ENCODE peak calls at places on chromosomes 12 and 14, in seven cellular contexts. One of them, this sample, is unnamed.

GRCh38 chr12:6840428-6841138 is at the start of gene GNB3:
- DNase-seq in lower lobe of right lung: no peak
- DNase-seq in fibroblast of lung: no peak
- DNase-seq in psoas muscle: no peak
- DNase-seq in heart right ventricle: no peak
- DNase-seq in effector memory CD4-positive, alpha-beta T cell: no peak
- DNase-seq in H1: no peak
- DNase-seq in this sample: no peak

GRCh38 chr14:75609606-75610476 is 31.4 kb downstream of the FLVCR2 start:
- DNase-seq in lower lobe of right lung: no peak
- DNase-seq in fibroblast of lung: no peak
- DNase-seq in psoas muscle: no peak
- DNase-seq in heart right ventricle: no peak
- DNase-seq in effector memory CD4-positive, alpha-beta T cell: no peak
- DNase-seq in H1: no peak
- DNase-seq in this sample: no peak

GRCh38 chr14:106210650-106211049 is 684.3 kb downstream of the TMEM121 start:
- DNase-seq in lower lobe of right lung: no peak
- DNase-seq in fibroblast of lung: no peak
- DNase-seq in psoas muscle: no peak
- DNase-seq in heart right ventricle: no peak
- DNase-seq in effector memory CD4-positive, alpha-beta T cell: no peak
- DNase-seq in H1: no peak
- DNase-seq in this sample: no peak

GRCh38 chr14:104339829-104340228 is 201.4 kb downstream of the KIF26A start:
- DNase-seq in lower lobe of right lung: no peak
- DNase-seq in fibroblast of lung: no peak
- DNase-seq in psoas muscle: no peak
- DNase-seq in heart right ventricle: no peak
- DNase-seq in effector memory CD4-positive, alpha-beta T cell: no peak
- DNase-seq in H1: no peak
- DNase-seq in this sample: no peak

GRCh38 chr14:92877757-92878431 is 45.1 kb upstream of the CHGA start:
- DNase-seq in lower lobe of right lung: peak; percentile 47
- DNase-seq in fibroblast of lung: no peak
- DNase-seq in psoas muscle: no peak
- DNase-seq in heart right ventricle: peak; percentile 68
- DNase-seq in effector memory CD4-positive, alpha-beta T cell: no peak
- DNase-seq in H1: peak; percentile 58
- DNase-seq in this sample: no peak

GRCh38 chr12:21672151-21672550 is 14.5 kb upstream of the LDHB start:
- DNase-seq in lower lobe of right lung: no peak
- DNase-seq in fibroblast of lung: no peak
- DNase-seq in psoas muscle: no peak
- DNase-seq in heart right ventricle: no peak
- DNase-seq in effector memory CD4-positive, alpha-beta T cell: no peak
- DNase-seq in H1: no peak
- DNase-seq in this sample: no peak

GRCh38 chr12:92134638-92135274 is 10.9 kb downstream of the BTG1 start:
- DNase-seq in lower lobe of right lung: no peak
- DNase-seq in fibroblast of lung: peak; percentile 82
- DNase-seq in psoas muscle: no peak
- DNase-seq in heart right ventricle: no peak
- DNase-seq in effector memory CD4-positive, alpha-beta T cell: no peak
- DNase-seq in H1: no peak
- DNase-seq in this sample: no peak

GRCh38 chr14:89625208-89625987 is 208.4 kb upstream of the FOXN3 start:
- DNase-seq in lower lobe of right lung: no peak
- DNase-seq in fibroblast of lung: peak; percentile 60
- DNase-seq in psoas muscle: peak; percentile 29
- DNase-seq in heart right ventricle: peak; percentile 46
- DNase-seq in effector memory CD4-positive, alpha-beta T cell: no peak
- DNase-seq in H1: no peak
- DNase-seq in this sample: no peak

GRCh38 chr14:105879867-105880561 is 353.6 kb downstream of the TMEM121 start:
- DNase-seq in lower lobe of right lung: peak; percentile 43
- DNase-seq in fibroblast of lung: no peak
- DNase-seq in psoas muscle: peak; percentile 5
- DNase-seq in heart right ventricle: peak; percentile 9
- DNase-seq in effector memory CD4-positive, alpha-beta T cell: no peak
- DNase-seq in H1: no peak
- DNase-seq in this sample: no peak

GRCh38 chr14:99093532-99094517 is 178.2 kb downstream of the BCL11B start:
- DNase-seq in lower lobe of right lung: no peak
- DNase-seq in fibroblast of lung: no peak
- DNase-seq in psoas muscle: no peak
- DNase-seq in heart right ventricle: no peak
- DNase-seq in effector memory CD4-positive, alpha-beta T cell: no peak
- DNase-seq in H1: peak; percentile 48
- DNase-seq in this sample: no peak

GRCh38 chr14:21694425-21694824 is 20.8 kb upstream of the OR4E1 start:
- DNase-seq in lower lobe of right lung: no peak
- DNase-seq in fibroblast of lung: no peak
- DNase-seq in psoas muscle: no peak
- DNase-seq in heart right ventricle: no peak
- DNase-seq in effector memory CD4-positive, alpha-beta T cell: no peak
- DNase-seq in H1: no peak
- DNase-seq in this sample: no peak

GRCh38 chr12:114668151-114668891 is 15.7 kb downstream of the TBX3 start:
- DNase-seq in lower lobe of right lung: peak; percentile 73
- DNase-seq in fibroblast of lung: peak; percentile 79
- DNase-seq in psoas muscle: peak; percentile 84
- DNase-seq in heart right ventricle: peak; percentile 81
- DNase-seq in effector memory CD4-positive, alpha-beta T cell: no peak
- DNase-seq in H1: peak; percentile 82
- DNase-seq in this sample: peak; percentile 88

GRCh38 chr14:85401396-85401795 is 128.5 kb upstream of the FLRT2 start:
- DNase-seq in lower lobe of right lung: no peak
- DNase-seq in fibroblast of lung: no peak
- DNase-seq in psoas muscle: no peak
- DNase-seq in heart right ventricle: no peak
- DNase-seq in effector memory CD4-positive, alpha-beta T cell: no peak
- DNase-seq in H1: no peak
- DNase-seq in this sample: no peak

GRCh38 chr14:35558680-35559079 is 24.7 kb downstream of the INSM2 start:
- DNase-seq in lower lobe of right lung: no peak
- DNase-seq in fibroblast of lung: no peak
- DNase-seq in psoas muscle: no peak
- DNase-seq in heart right ventricle: no peak
- DNase-seq in effector memory CD4-positive, alpha-beta T cell: no peak
- DNase-seq in H1: no peak
- DNase-seq in this sample: no peak

GRCh38 chr14:63269561-63270225 is 49.0 kb downstream of the GPHB5 start:
- DNase-seq in lower lobe of right lung: no peak
- DNase-seq in fibroblast of lung: peak; percentile 84
- DNase-seq in psoas muscle: no peak
- DNase-seq in heart right ventricle: no peak
- DNase-seq in effector memory CD4-positive, alpha-beta T cell: no peak
- DNase-seq in H1: no peak
- DNase-seq in this sample: no peak

GRCh38 chr12:115174928-115175327 is 491.0 kb upstream of the TBX3 start:
- DNase-seq in lower lobe of right lung: no peak
- DNase-seq in fibroblast of lung: no peak
- DNase-seq in psoas muscle: no peak
- DNase-seq in heart right ventricle: no peak
- DNase-seq in effector memory CD4-positive, alpha-beta T cell: no peak
- DNase-seq in H1: no peak
- DNase-seq in this sample: no peak

GRCh38 chr12:41277019-41277770 is 89.1 kb downstream of the PDZRN4 start:
- DNase-seq in lower lobe of right lung: no peak
- DNase-seq in fibroblast of lung: peak; percentile 39
- DNase-seq in psoas muscle: no peak
- DNase-seq in heart right ventricle: no peak
- DNase-seq in effector memory CD4-positive, alpha-beta T cell: no peak
- DNase-seq in H1: no peak
- DNase-seq in this sample: no peak

GRCh38 chr12:45670339-45671065 is 59.0 kb upstream of the ARID2 start:
- DNase-seq in lower lobe of right lung: no peak
- DNase-seq in fibroblast of lung: no peak
- DNase-seq in psoas muscle: no peak
- DNase-seq in heart right ventricle: no peak
- DNase-seq in effector memory CD4-positive, alpha-beta T cell: no peak
- DNase-seq in H1: no peak
- DNase-seq in this sample: no peak

GRCh38 chr12:50174971-50175715 is 8.0 kb upstream of the CERS5 start:
- DNase-seq in lower lobe of right lung: no peak
- DNase-seq in fibroblast of lung: peak; percentile 73
- DNase-seq in psoas muscle: no peak
- DNase-seq in heart right ventricle: no peak
- DNase-seq in effector memory CD4-positive, alpha-beta T cell: no peak
- DNase-seq in H1: no peak
- DNase-seq in this sample: no peak

GRCh38 chr12:42779186-42779859 is 189.8 kb upstream of the PRICKLE1 start:
- DNase-seq in lower lobe of right lung: no peak
- DNase-seq in fibroblast of lung: peak; percentile 47
- DNase-seq in psoas muscle: peak; percentile 25
- DNase-seq in heart right ventricle: no peak
- DNase-seq in effector memory CD4-positive, alpha-beta T cell: no peak
- DNase-seq in H1: no peak
- DNase-seq in this sample: peak; percentile 65

GRCh38 chr12:50127546-50127945 is 15.5 kb downstream of the COX14 start:
- DNase-seq in lower lobe of right lung: no peak
- DNase-seq in fibroblast of lung: no peak
- DNase-seq in psoas muscle: no peak
- DNase-seq in heart right ventricle: no peak
- DNase-seq in effector memory CD4-positive, alpha-beta T cell: no peak
- DNase-seq in H1: no peak
- DNase-seq in this sample: no peak

GRCh38 chr12:507261-507853 is 47.6 kb downstream of the B4GALNT3 start:
- DNase-seq in lower lobe of right lung: no peak
- DNase-seq in fibroblast of lung: no peak
- DNase-seq in psoas muscle: no peak
- DNase-seq in heart right ventricle: no peak
- DNase-seq in effector memory CD4-positive, alpha-beta T cell: no peak
- DNase-seq in H1: no peak
- DNase-seq in this sample: no peak

GRCh38 chr14:65287264-65288131 is 125.0 kb upstream of the FUT8 start:
- DNase-seq in lower lobe of right lung: no peak
- DNase-seq in fibroblast of lung: peak; percentile 20
- DNase-seq in psoas muscle: no peak
- DNase-seq in heart right ventricle: no peak
- DNase-seq in effector memory CD4-positive, alpha-beta T cell: no peak
- DNase-seq in H1: no peak
- DNase-seq in this sample: no peak

GRCh38 chr12:89679631-89680030 is 29.0 kb downstream of the ATP2B1 start:
- DNase-seq in lower lobe of right lung: no peak
- DNase-seq in fibroblast of lung: no peak
- DNase-seq in psoas muscle: no peak
- DNase-seq in heart right ventricle: no peak
- DNase-seq in effector memory CD4-positive, alpha-beta T cell: no peak
- DNase-seq in H1: no peak
- DNase-seq in this sample: no peak

GRCh38 chr12:53190108-53190729 is 9.5 kb upstream of the CSAD start:
- DNase-seq in lower lobe of right lung: peak; percentile 60
- DNase-seq in fibroblast of lung: peak; percentile 65
- DNase-seq in psoas muscle: peak; percentile 83
- DNase-seq in heart right ventricle: peak; percentile 61
- DNase-seq in effector memory CD4-positive, alpha-beta T cell: peak; percentile 15
- DNase-seq in H1: peak; percentile 81
- DNase-seq in this sample: peak; percentile 70

GRCh38 chr12:114069507-114069906 is 103.4 kb upstream of the RBM19 start:
- DNase-seq in lower lobe of right lung: no peak
- DNase-seq in fibroblast of lung: no peak
- DNase-seq in psoas muscle: no peak
- DNase-seq in heart right ventricle: no peak
- DNase-seq in effector memory CD4-positive, alpha-beta T cell: no peak
- DNase-seq in H1: no peak
- DNase-seq in this sample: no peak

GRCh38 chr14:79809849-79810612 is 401.3 kb downstream of the DIO2 start:
- DNase-seq in lower lobe of right lung: no peak
- DNase-seq in fibroblast of lung: peak; percentile 12
- DNase-seq in psoas muscle: no peak
- DNase-seq in heart right ventricle: no peak
- DNase-seq in effector memory CD4-positive, alpha-beta T cell: no peak
- DNase-seq in H1: no peak
- DNase-seq in this sample: no peak

GRCh38 chr12:108482717-108483212 is 32.3 kb upstream of the FICD start:
- DNase-seq in lower lobe of right lung: no peak
- DNase-seq in fibroblast of lung: peak; percentile 41
- DNase-seq in psoas muscle: no peak
- DNase-seq in heart right ventricle: no peak
- DNase-seq in effector memory CD4-positive, alpha-beta T cell: no peak
- DNase-seq in H1: no peak
- DNase-seq in this sample: peak; percentile 15

GRCh38 chr12:121060149-121061001 is 21.3 kb upstream of the OASL start:
- DNase-seq in lower lobe of right lung: peak; percentile 57
- DNase-seq in fibroblast of lung: peak; percentile 16
- DNase-seq in psoas muscle: no peak
- DNase-seq in heart right ventricle: peak; percentile 20
- DNase-seq in effector memory CD4-positive, alpha-beta T cell: peak; percentile 38
- DNase-seq in H1: peak; percentile 84
- DNase-seq in this sample: peak; percentile 29

GRCh38 chr14:39773387-39773786 is 341.2 kb upstream of the FBXO33 start:
- DNase-seq in lower lobe of right lung: no peak
- DNase-seq in fibroblast of lung: peak; percentile 6
- DNase-seq in psoas muscle: no peak
- DNase-seq in heart right ventricle: no peak
- DNase-seq in effector memory CD4-positive, alpha-beta T cell: no peak
- DNase-seq in H1: no peak
- DNase-seq in this sample: no peak
- H3K9me3 ChIP-seq in lower lobe of right lung: peaks cover 6% of the 10 kb centered on the region
- H3K9me3 ChIP-seq in fibroblast of lung: no peaks in the 10 kb centered on the region
- H3K9me3 ChIP-seq in psoas muscle: peaks cover 6% of the 10 kb centered on the region
- H3K9me3 ChIP-seq in heart right ventricle: peaks cover 14% of the 10 kb centered on the region
- H3K9me3 ChIP-seq in effector memory CD4-positive, alpha-beta T cell: no peaks in the 10 kb centered on the region
- H3K9me3 ChIP-seq in H1: no peaks in the 10 kb centered on the region
- H3K9me3 ChIP-seq in this sample: no peaks in the 10 kb centered on the region

GRCh38 chr12:25427328-25428249 is 125.5 kb downstream of the LMNTD1 start:
- DNase-seq in lower lobe of right lung: no peak
- DNase-seq in fibroblast of lung: no peak
- DNase-seq in psoas muscle: no peak
- DNase-seq in heart right ventricle: no peak
- DNase-seq in effector memory CD4-positive, alpha-beta T cell: no peak
- DNase-seq in H1: no peak
- DNase-seq in this sample: no peak
- H3K4me3 ChIP-seq in lower lobe of right lung: no peak overlapping the region
- H3K4me3 ChIP-seq in fibroblast of lung: no peak overlapping the region
- H3K4me3 ChIP-seq in psoas muscle: no peak overlapping the region
- H3K4me3 ChIP-seq in heart right ventricle: no peak overlapping the region
- H3K4me3 ChIP-seq in effector memory CD4-positive, alpha-beta T cell: no peak overlapping the region
- H3K4me3 ChIP-seq in H1: no peak overlapping the region
- H3K4me3 ChIP-seq in this sample: no peak overlapping the region

GRCh38 chr12:106130474-106131113 is 8.2 kb downstream of the NUAK1 start:
- DNase-seq in lower lobe of right lung: no peak
- DNase-seq in fibroblast of lung: no peak
- DNase-seq in psoas muscle: no peak
- DNase-seq in heart right ventricle: no peak
- DNase-seq in effector memory CD4-positive, alpha-beta T cell: no peak
- DNase-seq in H1: no peak
- DNase-seq in this sample: no peak
- H3K36me3 ChIP-seq in lower lobe of right lung: no peaks in the 10 kb centered on the region
- H3K36me3 ChIP-seq in fibroblast of lung: no peaks in the 10 kb centered on the region
- H3K36me3 ChIP-seq in psoas muscle: no peaks in the 10 kb centered on the region
- H3K36me3 ChIP-seq in heart right ventricle: no peaks in the 10 kb centered on the region
- H3K36me3 ChIP-seq in effector memory CD4-positive, alpha-beta T cell: no peaks in the 10 kb centered on the region
- H3K36me3 ChIP-seq in H1: no peaks in the 10 kb centered on the region
- H3K36me3 ChIP-seq in this sample: no peaks in the 10 kb centered on the region

DNA sequence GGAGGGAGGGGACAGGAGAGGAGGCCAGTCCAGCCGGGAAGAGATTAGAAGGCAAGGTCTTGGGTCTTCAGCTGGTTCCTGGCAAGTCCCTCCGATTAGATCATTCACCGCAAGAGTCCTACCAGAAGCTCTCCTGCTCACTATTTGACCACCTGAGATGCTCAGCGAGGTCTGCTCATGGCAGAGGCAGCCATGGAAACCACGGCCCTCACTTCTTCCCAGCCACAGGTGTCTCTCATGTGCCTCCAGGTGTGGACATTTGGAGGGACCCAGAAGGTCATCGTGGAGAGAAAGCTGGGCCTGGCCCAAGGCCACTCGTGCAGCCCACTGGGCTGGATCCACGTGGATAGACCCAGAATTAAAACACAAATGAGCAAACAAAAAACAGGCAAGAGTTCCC is 99.5 kb downstream of the DICER1 start:
- DNase-seq in lower lobe of right lung: no peak
- DNase-seq in fibroblast of lung: no peak
- DNase-seq in psoas muscle: no peak
- DNase-seq in heart right ventricle: no peak
- DNase-seq in effector memory CD4-positive, alpha-beta T cell: no peak
- DNase-seq in H1: no peak
- DNase-seq in this sample: no peak
- H3K9me3 ChIP-seq in lower lobe of right lung: no peaks in the 10 kb centered on the region
- H3K9me3 ChIP-seq in fibroblast of lung: no peaks in the 10 kb centered on the region
- H3K9me3 ChIP-seq in psoas muscle: no peaks in the 10 kb centered on the region
- H3K9me3 ChIP-seq in heart right ventricle: no peaks in the 10 kb centered on the region
- H3K9me3 ChIP-seq in effector memory CD4-positive, alpha-beta T cell: no peaks in the 10 kb centered on the region
- H3K9me3 ChIP-seq in H1: no peaks in the 10 kb centered on the region
- H3K9me3 ChIP-seq in this sample: no peaks in the 10 kb centered on the region